ENCODE peak calls at places on chromosome 14, in five cellular contexts. One of them, this sample, is unnamed.
A peak's percentile ranks its signal among the peaks of the same experiment; 100 is the strongest.

GRCh38 chr14:23517650-23518329 is 33.8 kb downstream of the ZFHX2 start:
- DNase-seq in cardiac fibroblast: no peak
- DNase-seq in uterus: no peak
- DNase-seq in lung: no peak
- DNase-seq in thoracic aorta: no peak
- DNase-seq in this sample: no peak

GRCh38 chr14:23182372-23183014 is 967 bp downstream of the SLC7A8 start:
- DNase-seq in cardiac fibroblast: no peak
- DNase-seq in lung: peak; percentile 62
- DNase-seq in uterus: peak; percentile 71
- DNase-seq in thoracic aorta: no peak
- DNase-seq in this sample: no peak

GRCh38 chr14:72545411-72546311 is 348.2 kb downstream of the DPF3 start:
- DNase-seq in thoracic aorta: no peak
- DNase-seq in lung: no peak
- DNase-seq in uterus: no peak
- DNase-seq in cardiac fibroblast: no peak
- DNase-seq in this sample: no peak

GRCh38 chr14:99268776-99269510 is 3.1 kb downstream of the BCL11B start:
- DNase-seq in lung: no peak
- DNase-seq in cardiac fibroblast: no peak
- DNase-seq in thoracic aorta: no peak
- DNase-seq in uterus: no peak
- DNase-seq in this sample: peak; percentile 56

GRCh38 chr14:101369916-101370592 is 191.2 kb upstream of the DIO3 start:
- DNase-seq in lung: peak; percentile 26
- DNase-seq in thoracic aorta: no peak
- DNase-seq in uterus: peak; percentile 15
- DNase-seq in cardiac fibroblast: no peak
- DNase-seq in this sample: no peak

GRCh38 chr14:20657216-20658211 is 16.0 kb upstream of the OR6S1 start:
- DNase-seq in thoracic aorta: no peak
- DNase-seq in cardiac fibroblast: no peak
- DNase-seq in lung: no peak
- DNase-seq in uterus: no peak
- DNase-seq in this sample: no peak

GRCh38 chr14:79254069-79254775 is 957.1 kb downstream of the DIO2 start:
- DNase-seq in cardiac fibroblast: peak; percentile 6
- DNase-seq in lung: no peak
- DNase-seq in uterus: no peak
- DNase-seq in thoracic aorta: no peak
- DNase-seq in this sample: no peak

GRCh38 chr14:101781240-101782061 is 19.9 kb downstream of the PPP2R5C start:
- DNase-seq in cardiac fibroblast: no peak
- DNase-seq in thoracic aorta: no peak
- DNase-seq in lung: no peak
- DNase-seq in uterus: no peak
- DNase-seq in this sample: no peak

GRCh38 chr14:58777541-58777979 is 139.8 kb downstream of the DACT1 start:
- DNase-seq in uterus: no peak
- DNase-seq in lung: no peak
- DNase-seq in thoracic aorta: no peak
- DNase-seq in cardiac fibroblast: no peak
- DNase-seq in this sample: no peak

GRCh38 chr14:73227812-73228781 is 9.2 kb upstream of the PAPLN start:
- DNase-seq in lung: no peak
- DNase-seq in uterus: peak; percentile 76
- DNase-seq in thoracic aorta: no peak
- DNase-seq in cardiac fibroblast: peak; percentile 96
- DNase-seq in this sample: no peak

GRCh38 chr14:50892255-50892654 is 20.4 kb downstream of the ABHD12B start:
- DNase-seq in lung: no peak
- DNase-seq in cardiac fibroblast: no peak
- DNase-seq in thoracic aorta: no peak
- DNase-seq in uterus: no peak
- DNase-seq in this sample: no peak

GRCh38 chr14:60183724-60184596 is 18.8 kb upstream of the DHRS7 start:
- DNase-seq in lung: no peak
- DNase-seq in cardiac fibroblast: peak; percentile 83
- DNase-seq in uterus: peak; percentile 38
- DNase-seq in thoracic aorta: no peak
- DNase-seq in this sample: no peak

GRCh38 chr14:24556756-24557155 is 19.3 kb downstream of the CTSG start:
- DNase-seq in uterus: no peak
- DNase-seq in thoracic aorta: no peak
- DNase-seq in lung: no peak
- DNase-seq in cardiac fibroblast: no peak
- DNase-seq in this sample: no peak

GRCh38 chr14:104993306-104993705 is 7.7 kb downstream of the CLBA1 start:
- DNase-seq in thoracic aorta: no peak
- DNase-seq in lung: no peak
- DNase-seq in cardiac fibroblast: no peak
- DNase-seq in uterus: no peak
- DNase-seq in this sample: no peak

GRCh38 chr14:23610815-23611289 is 25.3 kb upstream of the DHRS2 start:
- DNase-seq in cardiac fibroblast: no peak
- DNase-seq in thoracic aorta: no peak
- DNase-seq in lung: no peak
- DNase-seq in uterus: no peak
- DNase-seq in this sample: no peak

GRCh38 chr14:95023886-95024285 is 133.4 kb downstream of the DICER1 start:
- DNase-seq in lung: peak; percentile 25
- DNase-seq in thoracic aorta: no peak
- DNase-seq in uterus: no peak
- DNase-seq in cardiac fibroblast: peak; percentile 5
- DNase-seq in this sample: no peak

GRCh38 chr14:97840159-97840558 is 1043.0 kb downstream of the VRK1 start:
- DNase-seq in thoracic aorta: no peak
- DNase-seq in cardiac fibroblast: no peak
- DNase-seq in uterus: no peak
- DNase-seq in lung: no peak
- DNase-seq in this sample: no peak

GRCh38 chr14:74794947-74795346 is 31.8 kb downstream of the YLPM1 start:
- DNase-seq in cardiac fibroblast: no peak
- DNase-seq in uterus: no peak
- DNase-seq in thoracic aorta: no peak
- DNase-seq in lung: no peak
- DNase-seq in this sample: no peak

GRCh38 chr14:92850492-92850891 is 56.4 kb downstream of the GOLGA5 start:
- DNase-seq in uterus: no peak
- DNase-seq in lung: no peak
- DNase-seq in cardiac fibroblast: no peak
- DNase-seq in thoracic aorta: no peak
- DNase-seq in this sample: no peak

GRCh38 chr14:99562848-99563748 is 40.9 kb downstream of the CCDC85C start:
- DNase-seq in thoracic aorta: no peak
- DNase-seq in lung: peak; percentile 84
- DNase-seq in uterus: peak; percentile 88
- DNase-seq in cardiac fibroblast: peak; percentile 83
- DNase-seq in this sample: no peak

GRCh38 chr14:102510616-102511520 is 1.3 kb upstream of the ANKRD9 start:
- DNase-seq in cardiac fibroblast: no peak
- DNase-seq in uterus: no peak
- DNase-seq in lung: no peak
- DNase-seq in thoracic aorta: no peak
- DNase-seq in this sample: peak; percentile 70

GRCh38 chr14:104579507-104579906 is at the start of gene C14orf180:
- DNase-seq in uterus: no peak
- DNase-seq in cardiac fibroblast: no peak
- DNase-seq in thoracic aorta: no peak
- DNase-seq in lung: no peak
- DNase-seq in this sample: no peak

GRCh38 chr14:34682787-34683321 is 31.5 kb downstream of the CFL2 start:
- DNase-seq in thoracic aorta: no peak
- DNase-seq in lung: no peak
- DNase-seq in cardiac fibroblast: peak; percentile 23
- DNase-seq in uterus: no peak
- DNase-seq in this sample: no peak

GRCh38 chr14:54207991-54208520 is 188.8 kb upstream of the CDKN3 start:
- DNase-seq in lung: no peak
- DNase-seq in cardiac fibroblast: no peak
- DNase-seq in uterus: no peak
- DNase-seq in thoracic aorta: no peak
- DNase-seq in this sample: no peak

GRCh38 chr14:24162083-24162482 is 1.0 kb downstream of the IRF9 start:
- DNase-seq in uterus: no peak
- DNase-seq in cardiac fibroblast: peak; percentile 46
- DNase-seq in lung: no peak
- DNase-seq in thoracic aorta: no peak
- DNase-seq in this sample: peak; percentile 50

GRCh38 chr14:93917141-93917540 is 10.0 kb upstream of the FAM181A start:
- DNase-seq in cardiac fibroblast: no peak
- DNase-seq in uterus: no peak
- DNase-seq in lung: no peak
- DNase-seq in thoracic aorta: no peak
- DNase-seq in this sample: no peak
- TF ChIP-seq CTCF in cardiac fibroblast: no peak
- TF ChIP-seq CTCF in uterus: no peak
- TF ChIP-seq CTCF in lung: no peak
- TF ChIP-seq CTCF in thoracic aorta: no peak
- TF ChIP-seq CTCF in this sample: no peak

GRCh38 chr14:89701079-89702043 is 253.2 kb downstream of the EFCAB11 start:
- DNase-seq in cardiac fibroblast: peak; percentile 84
- DNase-seq in uterus: peak; percentile 80
- DNase-seq in lung: peak; percentile 87
- DNase-seq in thoracic aorta: peak; percentile 64
- DNase-seq in this sample: peak; percentile 96

GRCh38 chr14:89707086-89707485 is 247.4 kb downstream of the EFCAB11 start:
- DNase-seq in thoracic aorta: no peak
- DNase-seq in lung: no peak
- DNase-seq in cardiac fibroblast: no peak
- DNase-seq in uterus: no peak
- DNase-seq in this sample: no peak

GRCh38 chr14:89699076-89699475 is 255.5 kb downstream of the EFCAB11 start:
- DNase-seq in uterus: no peak
- DNase-seq in cardiac fibroblast: no peak
- DNase-seq in thoracic aorta: no peak
- DNase-seq in lung: no peak
- DNase-seq in this sample: no peak

GRCh38 chr14:89697281-89698060 is 257.1 kb downstream of the EFCAB11 start:
- DNase-seq in thoracic aorta: no peak
- DNase-seq in uterus: no peak
- DNase-seq in lung: no peak
- DNase-seq in cardiac fibroblast: no peak
- DNase-seq in this sample: no peak

DNA sequence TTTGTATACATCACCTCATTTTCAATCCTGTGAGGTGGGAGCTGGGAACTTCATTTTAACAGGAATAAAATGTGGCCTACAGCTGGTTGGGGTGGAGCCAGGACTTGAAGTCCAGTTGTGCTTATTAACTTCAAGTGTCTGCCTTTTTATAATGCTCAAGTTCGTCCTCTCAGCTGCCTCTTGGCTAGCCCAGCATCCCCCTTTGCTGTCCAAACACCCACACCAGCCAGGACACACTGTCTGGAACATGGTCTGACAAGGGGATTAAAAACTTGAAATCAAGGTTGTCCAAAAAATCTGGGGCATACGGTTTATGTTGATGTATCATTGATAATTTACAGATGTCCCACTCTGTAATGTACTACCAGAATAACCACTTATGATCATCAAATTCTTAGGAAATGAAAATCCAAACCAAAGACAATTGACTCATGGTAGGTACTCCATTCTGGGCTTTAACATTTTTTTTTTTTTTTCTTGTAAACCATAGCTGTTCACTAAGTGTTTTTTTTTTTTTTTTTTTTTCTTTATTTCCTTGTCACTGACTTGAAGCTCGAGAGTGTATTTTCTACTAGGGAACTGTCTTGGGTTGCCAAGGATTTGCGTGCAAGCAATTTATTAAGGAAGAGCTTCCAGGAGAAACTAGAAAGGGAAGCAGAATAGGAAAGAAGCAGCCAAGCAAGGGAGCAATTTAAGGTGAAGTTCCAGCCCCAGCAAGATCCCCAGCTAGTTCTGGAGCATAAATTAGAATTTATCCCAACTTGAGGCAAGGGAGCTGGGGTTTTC is 252.2 kb downstream of the EFCAB11 start:
- DNase-seq in thoracic aorta: no peak
- DNase-seq in lung: no peak
- DNase-seq in uterus: peak; percentile 49
- DNase-seq in cardiac fibroblast: peak; percentile 47
- DNase-seq in this sample: peak; percentile 65
- H3K4me3 ChIP-seq in thoracic aorta: peak overlapping the region; percentile 74
- H3K4me3 ChIP-seq in lung: no peak overlapping the region
- H3K4me3 ChIP-seq in uterus: peak overlapping the region; percentile 55
- H3K4me3 ChIP-seq in cardiac fibroblast: peak overlapping the region; percentile 52
- H3K4me3 ChIP-seq in this sample: peak overlapping the region; percentile 71

DNA sequence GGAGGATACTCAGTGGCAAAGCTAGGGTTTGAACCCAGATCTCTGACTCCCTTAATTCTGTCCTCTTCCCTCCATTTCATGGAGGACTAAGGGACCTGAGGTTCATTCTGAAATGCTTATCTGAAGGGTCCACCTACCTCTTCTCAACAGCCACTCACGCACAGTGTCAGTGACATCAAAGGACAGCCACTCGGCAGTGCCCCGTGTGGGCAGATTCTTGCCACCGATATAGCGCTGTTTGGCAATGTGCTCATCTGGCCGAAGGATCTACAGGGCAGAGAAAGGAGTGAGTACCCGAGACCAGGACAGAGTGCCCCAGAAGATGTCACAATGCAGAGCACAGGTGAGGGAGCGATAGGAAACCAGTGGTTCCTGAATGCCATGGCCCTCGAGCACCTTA is 10.8 kb downstream of the TGFB3 start:
- DNase-seq in cardiac fibroblast: no peak
- DNase-seq in lung: no peak
- DNase-seq in uterus: no peak
- DNase-seq in thoracic aorta: no peak
- DNase-seq in this sample: no peak
- TF ChIP-seq CTCF in cardiac fibroblast: no peak
- TF ChIP-seq CTCF in lung: no peak
- TF ChIP-seq CTCF in uterus: no peak
- TF ChIP-seq CTCF in thoracic aorta: no peak
- TF ChIP-seq CTCF in this sample: no peak

GRCh38 chr14:70654609-70655008 is 12.9 kb downstream of the TTC9 start:
- DNase-seq in lung: no peak
- DNase-seq in uterus: no peak
- DNase-seq in thoracic aorta: no peak
- DNase-seq in cardiac fibroblast: no peak
- DNase-seq in this sample: no peak
- H3K4me3 ChIP-seq in lung: no peak overlapping the region
- H3K4me3 ChIP-seq in uterus: no peak overlapping the region
- H3K4me3 ChIP-seq in thoracic aorta: no peak overlapping the region
- H3K4me3 ChIP-seq in cardiac fibroblast: no peak overlapping the region
- H3K4me3 ChIP-seq in this sample: no peak overlapping the region

This sample was measured in suprapubic skin.